ENCODE peak calls at places on chromosomes 6 and 20, in eight cellular contexts. T, C, L, M, J, V, Y and G are unnamed samples.

GRCh38 chr6:11653028-11653583 is 115.6 kb downstream of the TMEM170B start:
- DNase-seq in T (no peak), C (no peak), L (no peak), M (peak), J (peak), V (peak), Y (peak), G (no peak)

GRCh38 chr20:19890358-19891117 is 126.6 kb upstream of the NAA20 start:
- DNase-seq in T (no peak), C (no peak), L (no peak), M (no peak), J (no peak), V (no peak), Y (no peak), G (no peak)

GRCh38 chr20:23132930-23133559 is 46.9 kb upstream of the CD93 start:
- DNase-seq in T (no peak), C (no peak), L (peak), M (no peak), J (no peak), V (no peak), Y (no peak), G (no peak)

GRCh38 chr20:57498425-57499400 is 26.2 kb downstream of the CTCFL start:
- DNase-seq in T (no peak), C (peak), L (no peak), M (no peak), J (no peak), V (peak), Y (peak), G (no peak)

GRCh38 chr20:36613974-36614373 is 8.4 kb downstream of the RAB5IF start:
- DNase-seq in T (no peak), C (no peak), L (no peak), M (no peak), J (no peak), V (no peak), Y (no peak), G (no peak)

GRCh38 chr20:41142914-41143313 is 5.6 kb downstream of the PLCG1 start:
- DNase-seq in T (no peak), C (no peak), L (peak), M (no peak), J (no peak), V (no peak), Y (no peak), G (no peak)

GRCh38 chr20:15491564-15491963 is 1081.7 kb downstream of the KIF16B start:
- DNase-seq in T (no peak), C (peak), L (no peak), M (no peak), J (no peak), V (no peak), Y (no peak), G (no peak)

GRCh38 chr6:160130729-160131484 is 9.3 kb downstream of the SLC22A1 start:
- DNase-seq in T (no peak), C (no peak), L (no peak), M (no peak), J (no peak), V (no peak), Y (no peak), G (no peak)

GRCh38 chr20:57513199-57513598 is 11.7 kb downstream of the CTCFL start:
- DNase-seq in T (no peak), C (no peak), L (no peak), M (no peak), J (no peak), V (no peak), Y (no peak), G (no peak)

GRCh38 chr6:133973109-133973971 is 20.3 kb downstream of the TBPL1 start:
- DNase-seq in T (peak), C (no peak), L (no peak), M (no peak), J (no peak), V (peak), Y (no peak), G (peak)

GRCh38 chr6:2940010-2940850 is 31.1 kb downstream of the SERPINB6 start:
- DNase-seq in T (no peak), C (no peak), L (no peak), M (no peak), J (no peak), V (no peak), Y (peak), G (no peak)

GRCh38 chr6:140571139-140571538 is 1196.7 kb upstream of the CITED2 start:
- DNase-seq in T (no peak), C (no peak), L (no peak), M (no peak), J (no peak), V (no peak), Y (no peak), G (no peak)

GRCh38 chr20:44990425-44990824 is 24.1 kb downstream of the STK4 start:
- DNase-seq in T (no peak), C (no peak), L (no peak), M (no peak), J (no peak), V (peak), Y (peak), G (no peak)